ENCODE peak calls at places on chromosomes 1 and 21, in five cellular contexts. S is hepatocyte, I is esophagus squamous epithelium, A is aorta, B is cardiac muscle cell. M is an unnamed sample.

GRCh38 chr1:209431402-209431801 is 152.1 kb upstream of the CAMK1G start:
- DNase-seq in B (no peak), S (no peak), A (no peak), I (no peak), M (no peak)

GRCh38 chr21:19123053-19123452 is 719.5 kb upstream of the TMPRSS15 start:
- DNase-seq in B (no peak), I (no peak), S (no peak), A (no peak), M (no peak)

GRCh38 chr1:243944429-243945160 is 94.6 kb upstream of the AKT3 start:
- DNase-seq in A (no peak), I (no peak), B (peak; percentile 59), S (peak; percentile 81), M (no peak)

GRCh38 chr1:168138134-168138533 is 1.4 kb upstream of the GPR161 start:
- DNase-seq in I (no peak), B (no peak), A (no peak), S (no peak), M (no peak)

GRCh38 chr1:210978316-210978993 is 155.5 kb downstream of the KCNH1 start:
- DNase-seq in S (no peak), I (no peak), B (no peak), A (no peak), M (no peak)

GRCh38 chr1:39898146-39898545 is 3.6 kb downstream of the MYCL start:
- DNase-seq in S (no peak), I (no peak), A (no peak), B (no peak), M (no peak)

GRCh38 chr1:107879927-107880326 is 85.1 kb downstream of the VAV3 start:
- DNase-seq in A (no peak), B (peak; percentile 42), I (no peak), S (no peak), M (no peak)

GRCh38 chr1:9376886-9377333 is 84.2 kb downstream of the SPSB1 start:
- DNase-seq in S (no peak), I (no peak), A (peak; percentile 79), B (peak; percentile 67), M (no peak)

GRCh38 chr1:13589403-13589802 is 5.8 kb downstream of the PDPN start:
- DNase-seq in A (no peak), B (no peak), S (no peak), I (no peak), M (no peak)

GRCh38 chr1:244851546-244852231 is 12.7 kb downstream of the HNRNPU start:
- DNase-seq in A (no peak), S (no peak), I (no peak), B (no peak), M (no peak)

GRCh38 chr1:225480825-225481434 is 53.1 kb upstream of the LBR start:
- DNase-seq in B (peak; percentile 43), I (no peak), S (peak; percentile 72), A (peak; percentile 48), M (no peak)

GRCh38 chr1:237386362-237387143 is 344.6 kb downstream of the RYR2 start:
- DNase-seq in I (no peak), A (no peak), S (peak; percentile 34), B (peak; percentile 60), M (no peak)

GRCh38 chr1:235919797-235920475 is 53.2 kb upstream of the LYST start:
- DNase-seq in B (peak; percentile 62), A (no peak), I (no peak), S (peak; percentile 46), M (no peak)

GRCh38 chr1:166875302-166875733 is 746 bp downstream of the TADA1 start:
- DNase-seq in S (no peak), A (no peak), I (no peak), B (no peak), M (no peak)

GRCh38 chr1:28392027-28392652 is 22.6 kb downstream of the PHACTR4 start:
- DNase-seq in S (peak; percentile 44), A (no peak), I (no peak), B (peak; percentile 96), M (no peak)

GRCh38 chr1:35558374-35559316 is 1.0 kb downstream of the NCDN start:
- DNase-seq in B (no peak), I (no peak), A (no peak), S (peak; percentile 57), M (no peak)

GRCh38 chr1:10020668-10021067 is 12.1 kb upstream of the UBE4B start:
- DNase-seq in S (no peak), A (no peak), I (no peak), B (peak; percentile 34), M (no peak)

GRCh38 chr1:209349372-209350324 is 233.9 kb upstream of the CAMK1G start:
- DNase-seq in A (no peak), I (no peak), B (peak; percentile 43), S (peak; percentile 40), M (no peak)

GRCh38 chr1:211736351-211736915 is 61.0 kb upstream of the NEK2 start:
- DNase-seq in B (peak; percentile 45), S (no peak), A (no peak), I (no peak), M (no peak)

GRCh38 chr1:47188901-47189785 is 693 bp downstream of the PDZK1IP1 start:
- DNase-seq in S (no peak), I (no peak), A (no peak), B (no peak), M (no peak)

GRCh38 chr21:45995686-45996179 is 14.2 kb downstream of the COL6A1 start:
- DNase-seq in S (peak; percentile 52), A (peak; percentile 42), I (no peak), B (no peak), M (peak; percentile 31)

GRCh38 chr1:234768171-234768568 is 158.2 kb upstream of the IRF2BP2 start:
- DNase-seq in B (no peak), I (no peak), S (peak; percentile 38), A (no peak), M (no peak)

GRCh38 chr1:115063238-115063901 is 25.9 kb downstream of the TSPAN2 start:
- DNase-seq in S (no peak), I (no peak), B (no peak), A (no peak), M (no peak)

GRCh38 chr1:1267488-1268283 is 6.0 kb downstream of the UBE2J2 start:
- DNase-seq in B (no peak), S (no peak), I (no peak), A (no peak), M (no peak)

GRCh38 chr1:50279622-50280320 is 143.5 kb downstream of the DMRTA2 start:
- DNase-seq in I (no peak), B (no peak), S (peak; percentile 52), A (no peak), M (no peak)

GRCh38 chr1:206637605-206638004 is 2.3 kb downstream of the DYRK3 start:
- DNase-seq in A (no peak), S (no peak), I (no peak), B (no peak), M (no peak)

GRCh38 chr21:32306021-32306780 is 7.5 kb downstream of the MRAP start:
- DNase-seq in A (no peak), B (peak; percentile 22), I (no peak), S (no peak), M (no peak)

GRCh38 chr21:32304998-32305397 is 6.3 kb downstream of the MRAP start:
- DNase-seq in I (no peak), B (no peak), A (no peak), S (no peak), M (no peak)

GRCh38 chr21:32302560-32302959 is 3.9 kb downstream of the MRAP start:
- DNase-seq in A (no peak), S (no peak), B (no peak), I (no peak), M (no peak)

GRCh38 chr21:32301596-32301995 is 2.9 kb downstream of the MRAP start:
- DNase-seq in S (no peak), A (no peak), I (no peak), B (no peak), M (no peak)

DNA sequence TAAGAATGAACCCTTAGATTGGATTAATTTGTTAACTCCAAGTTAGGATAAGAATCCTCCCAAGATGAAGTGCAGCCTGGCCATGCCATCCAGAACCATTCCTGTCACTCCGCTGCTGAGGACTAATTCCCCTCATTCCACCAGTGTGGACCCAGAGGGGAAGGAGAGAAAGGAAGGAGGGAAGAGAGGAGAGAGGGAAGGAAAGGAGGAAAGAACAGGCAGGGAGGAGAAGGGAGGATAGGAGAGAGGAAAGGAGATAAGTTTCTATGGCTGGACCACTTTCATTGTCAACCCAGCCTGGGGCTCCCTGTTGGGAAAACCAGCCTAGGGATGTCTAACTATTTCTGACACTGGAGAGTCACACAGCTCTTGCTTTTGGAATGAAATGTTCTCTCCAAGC is 4.7 kb downstream of the MRAP start:
- DNase-seq in A (no peak), B (no peak), I (no peak), S (no peak), M (no peak)
- H3K4me3 ChIP-seq in A (no peak overlapping the region), B (no peak overlapping the region), I (no peak overlapping the region), S (no peak overlapping the region), M (no peak overlapping the region)

DNA sequence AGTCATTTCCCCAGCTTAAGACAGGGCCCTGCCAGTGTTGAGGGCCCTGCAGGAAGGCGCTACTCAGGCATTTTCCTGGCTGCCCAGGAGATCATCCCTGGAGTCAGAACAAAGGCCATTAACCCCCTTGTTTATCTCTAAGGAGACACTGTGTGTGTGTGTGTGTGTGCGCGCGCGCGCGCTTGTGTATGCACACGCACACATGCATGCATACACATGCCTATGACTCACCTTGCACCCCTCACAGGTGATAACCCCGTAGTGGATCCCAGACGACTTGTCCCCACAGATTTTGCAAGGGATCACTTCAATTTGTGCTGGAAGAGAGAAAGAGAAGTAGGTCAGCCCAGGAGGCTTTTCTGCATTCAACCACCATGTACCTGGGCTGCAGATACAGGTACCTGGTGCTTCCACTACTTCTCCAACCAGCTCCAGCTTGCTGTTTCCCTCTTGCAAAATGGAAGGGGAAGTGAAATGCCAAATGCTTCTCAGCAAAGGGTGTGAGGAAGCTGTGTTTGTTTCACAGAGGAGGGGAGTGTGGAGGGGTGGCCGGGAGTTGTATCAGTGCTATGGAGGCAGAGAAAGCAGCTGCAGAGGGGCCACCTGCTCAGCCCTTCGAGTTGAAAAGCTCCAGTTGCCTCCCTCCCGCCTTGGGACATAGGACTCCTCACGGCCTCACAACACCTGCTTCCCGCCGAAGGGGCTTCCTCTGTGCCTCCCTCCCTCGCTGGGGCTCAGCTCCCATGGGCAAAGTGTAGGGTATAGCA is 11.9 kb upstream of the LINGO4 start:
- DNase-seq in B (no peak), S (no peak), I (no peak), A (no peak), M (no peak)
- H3K4me1 ChIP-seq in B (peaks cover 3% of the 10 kb centered on the region), S (no peaks in the 10 kb centered on the region), I (peaks cover 26% of the 10 kb centered on the region), A (no peaks in the 10 kb centered on the region), M (no peaks in the 10 kb centered on the region)

DNA sequence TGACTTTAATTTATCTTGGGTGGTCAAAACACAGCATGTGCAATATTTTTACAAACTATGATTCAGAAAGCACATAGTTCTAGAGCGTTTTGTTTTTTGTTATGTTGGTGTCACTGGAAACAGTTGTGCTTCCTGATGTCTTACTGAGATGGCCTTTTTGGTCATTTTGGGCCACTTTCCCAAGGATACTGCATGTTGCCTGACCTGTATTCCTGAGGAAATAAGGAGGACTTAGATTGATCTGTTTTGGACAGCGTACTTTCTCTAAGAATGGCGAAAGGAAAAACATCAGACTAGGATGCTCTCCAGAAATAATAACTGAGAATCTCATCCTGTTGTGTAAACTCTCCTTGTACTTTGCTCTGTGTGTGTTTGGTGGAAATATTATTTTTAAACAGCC is 451.2 kb downstream of the USP25 start:
- DNase-seq in I (no peak), A (no peak), S (no peak), B (peak; percentile 14), M (no peak)
- H3K27ac ChIP-seq in I (peak overlapping the region; percentile 0), A (no peak overlapping the region), S (peak overlapping the region; percentile 38), B (peak overlapping the region; percentile 76), M (no peak overlapping the region)

DNA sequence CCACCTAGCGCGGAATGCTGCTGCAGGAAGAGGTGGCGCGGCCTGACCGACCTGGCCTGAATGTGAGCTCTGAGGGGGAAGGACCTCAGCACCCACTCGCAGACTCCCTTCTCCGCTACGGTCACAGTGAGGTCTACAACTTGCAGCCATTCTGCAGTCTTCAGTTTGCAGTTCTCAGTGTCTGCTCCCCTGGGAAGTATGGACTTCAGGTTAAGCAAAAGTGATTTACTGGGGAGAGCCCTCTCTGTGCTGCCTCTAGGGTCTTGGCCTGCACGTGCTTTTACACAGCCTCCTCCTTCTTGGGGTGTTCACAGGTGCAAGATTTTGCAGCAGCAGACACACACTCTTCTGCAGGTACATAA is 296.0 kb downstream of the OMA1 start:
- DNase-seq in S (no peak), A (no peak), B (no peak), I (no peak), M (no peak)
- H3K4me3 ChIP-seq in S (no peak overlapping the region), A (no peak overlapping the region), B (no peak overlapping the region), I (no peak overlapping the region), M (no peak overlapping the region)

M was measured in left lung.